ENCODE peak calls at places on chromosome 2, in six cellular contexts. T is ovary; H is body of pancreas; B is IMR-90; F is astrocyte; C is CD8-positive, alpha-beta T cell. V is an unnamed sample. For H3K27me3, the result is how much of the 10 kb centered on the place peaks cover.

GRCh38 chr2:70525032-70525431 is 28.6 kb downstream of the TGFA start:
- DNase-seq in T (no peak), H (no peak), B (no peak), F (no peak), C (no peak), V (no peak)

GRCh38 chr2:188410504-188411235 is 119.0 kb downstream of the GULP1 start:
- DNase-seq in T (no peak), H (no peak), B (peak), F (peak), C (no peak), V (no peak)

GRCh38 chr2:150767924-150768801 is 280.7 kb upstream of the RND3 start:
- DNase-seq in T (no peak), H (no peak), B (no peak), F (no peak), C (no peak), V (no peak)

GRCh38 chr2:168457177-168457905 is 1.3 kb downstream of the CERS6 start:
- DNase-seq in T (no peak), H (no peak), B (no peak), F (no peak), C (no peak), V (no peak)

GRCh38 chr2:224966663-224967062 is 75.6 kb downstream of the DOCK10 start:
- DNase-seq in T (no peak), H (no peak), B (no peak), F (no peak), C (no peak), V (no peak)

GRCh38 chr2:217520361-217521010 is 482.3 kb downstream of the TNS1 start:
- DNase-seq in T (no peak), H (no peak), B (no peak), F (no peak), C (no peak), V (no peak)

GRCh38 chr2:68367918-68368656 is 3.0 kb downstream of the PLEK start:
- DNase-seq in T (no peak), H (no peak), B (no peak), F (no peak), C (no peak), V (no peak)

GRCh38 chr2:238505119-238505891 is 78.6 kb downstream of the ASB1 start:
- DNase-seq in T (peak), H (no peak), B (peak), F (peak), C (no peak), V (peak)

GRCh38 chr2:17667898-17668297 is 85.7 kb downstream of the SMC6 start:
- DNase-seq in T (no peak), H (no peak), B (no peak), F (no peak), C (no peak), V (no peak)

GRCh38 chr2:85112906-85113625 is 20.1 kb upstream of the TCF7L1 start:
- DNase-seq in T (no peak), H (no peak), B (peak), F (no peak), C (no peak), V (no peak)

GRCh38 chr2:168192839-168193616 is 54.4 kb downstream of the STK39 start:
- DNase-seq in T (no peak), H (no peak), B (no peak), F (no peak), C (peak), V (no peak)

GRCh38 chr2:222269132-222269531 is 29.7 kb downstream of the PAX3 start:
- DNase-seq in T (no peak), H (no peak), B (no peak), F (no peak), C (no peak), V (no peak)

GRCh38 chr2:118569876-118570535 is 277.4 kb downstream of the EN1 start:
- DNase-seq in T (no peak), H (no peak), B (no peak), F (no peak), C (no peak), V (no peak)

GRCh38 chr2:125125902-125126301 is 1100.8 kb downstream of the CNTNAP5 start:
- DNase-seq in T (no peak), H (no peak), B (no peak), F (no peak), C (no peak), V (no peak)

GRCh38 chr2:187319441-187320108 is 128.5 kb downstream of the CALCRL start:
- DNase-seq in T (no peak), H (no peak), B (no peak), F (peak), C (no peak), V (no peak)

GRCh38 chr2:112626604-112627059 is 19.1 kb upstream of the SLC20A1 start:
- DNase-seq in T (peak), H (peak), B (peak), F (peak), C (peak), V (peak)

GRCh38 chr2:3472296-3472695 is 47.0 kb downstream of the ADI1 start:
- DNase-seq in T (no peak), H (no peak), B (no peak), F (no peak), C (no peak), V (no peak)

GRCh38 chr2:110858993-110859770 is 126.8 kb downstream of the ACOXL start:
- DNase-seq in T (no peak), H (no peak), B (no peak), F (no peak), C (peak), V (no peak)

GRCh38 chr2:105396254-105397024 is 2.4 kb downstream of the FHL2 start:
- DNase-seq in T (no peak), H (no peak), B (peak), F (peak), C (no peak), V (peak)

GRCh38 chr2:8984855-8985254 is 18.6 kb downstream of the MBOAT2 start:
- DNase-seq in T (no peak), H (no peak), B (no peak), F (no peak), C (no peak), V (no peak)

GRCh38 chr2:96580771-96581170 is 44.2 kb downstream of the ARID5A start:
- DNase-seq in T (no peak), H (no peak), B (no peak), F (peak), C (no peak), V (peak)
- TF ChIP-seq CTCF in T (no peak), H (no peak), B (no peak), F (no peak), C (no peak), V (peak)

GRCh38 chr2:199469514-199470360 is 12.0 kb upstream of the SATB2 start:
- DNase-seq in T (no peak), H (no peak), B (no peak), F (no peak), C (no peak), V (no peak)
- H3K27me3 ChIP-seq in T (under half), H (under half), B (half or more), F (half or more), C (half or more), V (under half)

GRCh38 chr2:127351603-127352002 is 36.2 kb downstream of the MAP3K2 start:
- DNase-seq in T (no peak), H (no peak), B (no peak), F (no peak), C (no peak), V (no peak)

GRCh38 chr2:127356531-127356930 is 31.2 kb downstream of the MAP3K2 start:
- DNase-seq in T (no peak), H (no peak), B (no peak), F (no peak), C (no peak), V (no peak)

GRCh38 chr2:127358044-127358443 is 29.7 kb downstream of the MAP3K2 start:
- DNase-seq in T (no peak), H (no peak), B (peak), F (peak), C (no peak), V (no peak)

GRCh38 chr2:127358971-127359370 is 28.8 kb downstream of the MAP3K2 start:
- DNase-seq in T (no peak), H (no peak), B (no peak), F (no peak), C (no peak), V (no peak)

DNA sequence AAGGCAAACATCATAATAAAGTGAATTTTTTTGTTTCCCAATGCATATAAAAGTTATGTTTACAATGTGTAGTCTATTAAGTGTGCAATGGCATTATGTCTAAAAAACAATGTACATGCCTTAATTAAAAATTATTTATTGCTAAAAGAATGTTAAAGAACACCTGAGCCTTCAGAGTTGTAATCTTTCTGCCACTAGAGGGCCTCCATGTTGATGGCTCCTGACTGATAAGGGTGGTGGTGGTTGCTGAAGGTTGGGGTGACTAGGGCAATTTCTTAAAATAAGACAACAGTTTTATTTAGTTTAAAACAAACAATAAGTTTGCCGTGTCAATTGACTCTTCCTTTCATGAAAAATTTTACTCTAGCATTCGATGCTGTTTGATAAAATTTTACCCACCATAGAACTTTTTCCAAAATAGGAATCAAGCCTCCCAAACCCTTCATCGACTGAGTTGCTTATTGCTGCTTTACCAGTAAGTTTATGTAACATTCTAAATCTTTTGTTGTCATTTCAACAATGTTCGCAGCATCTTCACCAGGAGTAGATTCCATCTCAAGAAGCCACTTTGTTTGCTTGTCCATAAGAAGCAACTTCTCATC is 32.3 kb downstream of the MAP3K2 start:
- DNase-seq in T (no peak), H (peak), B (no peak), F (no peak), C (no peak), V (peak)
- TF ChIP-seq CTCF in T (no peak), H (no peak), B (peak), F (peak), C (peak), V (peak)

DNA sequence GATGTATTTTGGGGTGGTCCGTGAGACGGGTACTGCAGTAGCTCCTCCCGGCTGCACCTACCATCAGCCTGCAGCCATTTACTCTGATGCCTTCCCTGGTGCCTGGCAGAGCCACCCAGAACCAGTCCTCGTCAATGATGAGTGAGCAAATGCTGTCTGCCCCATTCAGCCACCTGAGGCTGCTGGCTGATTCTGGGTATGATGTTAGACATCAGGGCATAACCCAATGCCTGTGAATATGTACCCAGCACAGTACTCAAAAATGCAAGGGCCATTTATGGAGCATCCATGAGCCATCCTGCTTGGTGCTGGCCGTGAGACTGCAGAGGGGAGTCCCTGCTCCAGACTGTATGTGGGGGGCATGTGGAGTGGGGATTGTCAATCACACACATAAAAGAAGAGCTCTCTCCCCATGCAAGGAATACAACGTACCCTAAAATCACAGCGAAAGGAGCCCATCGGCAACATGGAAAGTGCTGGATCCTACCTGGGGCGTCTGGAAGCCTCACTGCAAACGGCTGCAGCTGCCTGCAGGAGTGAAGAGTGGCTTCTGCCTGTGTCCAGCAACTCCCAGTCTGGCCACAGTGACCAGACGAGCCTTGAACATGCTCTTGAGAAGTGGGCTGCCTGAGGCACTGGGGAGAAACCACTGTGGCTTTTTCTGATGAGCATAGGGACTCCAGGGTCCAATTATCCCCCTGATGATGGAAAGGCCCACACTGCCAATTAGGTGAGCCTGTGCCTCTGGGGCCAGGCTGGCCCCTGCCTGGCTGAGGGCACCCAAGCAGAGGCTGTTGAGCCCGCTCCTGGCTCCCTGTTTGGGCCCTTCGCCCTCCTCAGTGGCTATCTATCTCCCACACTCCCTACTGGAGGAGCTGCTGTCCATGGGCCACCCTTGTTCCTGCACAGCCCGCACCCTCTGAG is 2.4 kb upstream of the OR6B2 start:
- DNase-seq in T (no peak), H (no peak), B (no peak), F (no peak), C (no peak), V (no peak)
- H3K27me3 ChIP-seq in T (under half), H (under half), B (under half), F (under half), C (under half), V (under half)

DNA sequence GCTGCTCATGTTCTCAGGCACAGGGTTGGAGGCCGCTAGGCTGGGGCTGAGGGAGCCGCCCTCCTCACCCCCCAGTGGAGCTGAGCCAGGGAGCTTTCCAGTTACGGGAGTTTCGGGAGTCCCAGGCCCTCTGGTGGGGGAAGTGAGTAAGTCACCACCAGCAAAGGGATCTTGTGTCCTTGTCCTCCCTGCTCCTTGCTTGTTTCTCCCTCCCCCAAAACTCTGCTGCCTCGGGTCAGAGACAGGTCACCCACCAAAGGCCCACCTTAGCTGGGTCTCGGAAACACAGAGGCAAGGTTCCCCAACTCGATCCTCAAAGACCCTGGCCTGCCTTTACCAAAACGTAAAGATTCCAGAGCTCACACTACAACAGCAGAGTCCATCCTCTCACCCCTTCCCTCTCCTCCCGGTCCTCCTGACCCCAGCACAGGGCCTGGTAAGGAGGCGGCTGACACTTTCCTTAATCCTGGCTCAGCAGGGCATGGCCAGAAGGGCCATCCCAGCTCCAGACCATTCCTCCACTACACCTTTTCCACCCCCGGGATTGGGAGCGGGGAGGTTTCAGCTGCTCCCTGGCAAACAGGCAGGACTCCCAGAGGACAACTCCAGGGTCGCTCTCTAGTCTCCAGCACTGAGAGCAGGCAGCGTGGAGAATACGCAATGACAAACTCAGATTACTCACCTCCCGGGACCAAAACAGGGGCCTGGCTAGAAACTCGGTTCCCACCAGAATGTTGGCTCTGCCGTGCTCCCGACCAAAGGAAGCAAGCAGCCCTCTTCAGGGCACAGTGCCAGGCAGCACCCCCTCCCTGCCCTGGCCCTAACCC is 60.7 kb upstream of the POMC start:
- DNase-seq in T (peak), H (peak), B (peak), F (peak), C (peak), V (peak)
- TF ChIP-seq CTCF in T (peak), H (peak), B (peak), F (peak), C (no peak), V (peak)

GRCh38 chr2:199464614-199465352 is 7.0 kb upstream of the SATB2 start:
- DNase-seq in T (no peak), H (no peak), B (no peak), F (no peak), C (no peak), V (no peak)
- H3K27me3 ChIP-seq in T (under half), H (half or more), B (half or more), F (half or more), C (half or more), V (under half)

GRCh38 chr2:145751634-145752033 is 1231.7 kb upstream of the ZEB2 start:
- DNase-seq in T (no peak), H (no peak), B (peak), F (peak), C (no peak), V (no peak)

GRCh38 chr2:145753209-145753608 is 1233.3 kb upstream of the ZEB2 start:
- DNase-seq in T (no peak), H (no peak), B (no peak), F (no peak), C (no peak), V (no peak)

GRCh38 chr2:145750617-145751016 is 1230.7 kb upstream of the ZEB2 start:
- DNase-seq in T (no peak), H (no peak), B (no peak), F (no peak), C (no peak), V (no peak)

GRCh38 chr2:145751155-145751554 is 1231.2 kb upstream of the ZEB2 start:
- DNase-seq in T (no peak), H (no peak), B (no peak), F (no peak), C (no peak), V (no peak)

DNA sequence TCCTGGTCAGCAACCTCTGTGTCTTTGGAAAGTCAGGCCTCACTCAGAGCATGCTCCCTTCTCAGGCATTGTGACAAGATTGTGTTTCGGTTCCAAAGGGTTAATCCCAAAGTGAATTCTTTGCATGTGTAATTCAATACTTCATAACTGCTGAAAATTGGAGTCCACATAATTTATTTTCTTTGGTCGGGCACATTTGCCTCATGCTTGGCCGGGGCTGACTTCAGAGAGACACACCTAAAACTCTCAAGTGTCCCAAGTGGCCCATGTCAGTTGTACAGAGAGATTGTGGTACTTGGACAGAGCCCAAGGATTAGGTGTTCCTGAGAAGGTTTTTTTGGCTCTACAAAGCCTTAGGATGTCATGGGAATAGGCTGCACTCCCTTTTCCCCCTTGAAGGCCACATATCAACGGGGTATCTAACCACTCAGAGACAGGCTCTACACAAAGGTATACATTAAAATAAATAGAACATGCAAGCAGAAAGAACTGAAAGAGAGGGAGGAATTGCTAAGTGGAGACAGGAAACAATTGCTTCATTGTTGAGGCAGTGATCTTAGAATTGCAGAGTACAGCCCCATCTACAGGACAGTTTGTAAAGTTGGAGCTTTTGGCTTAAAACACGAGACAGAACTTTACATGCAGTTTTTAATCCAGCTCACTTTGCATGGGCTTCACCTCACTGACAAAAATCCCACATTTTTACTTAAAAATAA is 1232.3 kb upstream of the ZEB2 start:
- DNase-seq in T (no peak), H (peak), B (peak), F (peak), C (no peak), V (peak)
- TF ChIP-seq CTCF in T (no peak), H (peak), B (peak), F (peak), C (no peak), V (peak)

DNA sequence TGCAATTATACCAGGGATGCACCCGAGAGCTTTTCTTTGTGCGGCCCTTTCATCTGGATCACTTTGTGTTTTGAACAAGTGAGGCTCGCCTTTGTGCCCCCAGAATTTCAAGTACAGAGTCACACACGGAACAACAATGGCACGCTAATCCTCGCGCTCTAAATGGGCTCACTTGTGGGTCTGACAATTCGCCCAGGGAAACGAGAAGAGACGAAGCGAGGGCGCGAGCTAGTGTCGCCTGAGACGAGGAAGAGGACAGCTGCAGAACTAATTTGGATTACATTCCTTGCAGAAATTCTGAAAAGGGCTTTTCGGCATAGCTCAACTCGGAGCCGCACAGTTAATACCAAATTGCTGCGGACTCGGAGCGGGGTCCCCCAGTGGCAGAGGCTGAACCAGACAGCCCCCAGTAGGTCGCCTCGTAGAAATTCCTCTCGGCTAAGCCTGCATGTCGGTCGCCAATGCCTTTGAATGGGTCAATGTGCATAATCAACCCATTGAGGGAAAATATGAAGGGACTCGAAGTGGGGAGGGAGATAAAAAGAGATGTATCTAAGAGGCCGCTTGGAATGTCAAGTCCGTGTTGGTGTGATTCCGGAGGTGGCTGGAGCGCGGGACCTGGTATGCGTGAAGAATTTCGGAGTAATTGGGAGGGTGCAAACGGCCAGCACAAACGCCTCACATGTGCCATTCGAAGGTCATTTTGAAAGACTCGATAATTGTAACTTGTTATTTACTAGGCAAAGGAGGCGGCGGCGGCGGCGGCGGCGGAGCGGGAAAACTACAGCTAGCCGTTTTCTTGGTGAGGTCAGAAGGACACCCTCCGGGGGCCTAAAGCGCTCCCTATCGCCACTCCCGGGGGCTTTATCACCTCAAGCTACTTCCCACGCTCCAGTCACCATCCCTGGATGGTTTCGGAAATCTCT is 2.0 kb downstream of the ERBB4 start:
- DNase-seq in T (no peak), H (peak), B (no peak), F (no peak), C (no peak), V (no peak)
- H3K27me3 ChIP-seq in T (under half), H (under half), B (under half), F (under half), C (under half), V (under half)